ENCODE peak calls at places on chromosomes 3 and 15, in four cellular contexts. V, O, B and G are unnamed samples.

GRCh38 chr3:69086133-69086722 is 1.5 kb downstream of the ARL6IP5 start:
- DNase-seq in B (peak), O (peak), V (no peak), G (peak)

GRCh38 chr3:177968891-177969290 is 567.3 kb upstream of the KCNMB2 start:
- DNase-seq in B (peak), V (no peak), O (no peak), G (no peak)

GRCh38 chr3:99962703-99963102 is 145.0 kb downstream of the CMSS1 start:
- DNase-seq in V (no peak), O (no peak), B (peak), G (no peak)

GRCh38 chr3:51385621-51386091 is 565 bp downstream of the MANF start:
- DNase-seq in O (no peak), B (peak), V (no peak), G (no peak)

GRCh38 chr3:5239602-5240001 is 52.1 kb downstream of the EDEM1 start:
- DNase-seq in V (no peak), O (no peak), B (no peak), G (peak)

GRCh38 chr3:53346922-53347260 is 452 bp downstream of the DCP1A start:
- DNase-seq in B (no peak), V (no peak), O (no peak), G (peak)

GRCh38 chr3:119649764-119650163 is 10.6 kb downstream of the POPDC2 start:
- DNase-seq in V (no peak), O (no peak), B (no peak), G (no peak)

GRCh38 chr3:46923559-46924350 is 46.2 kb downstream of the PTH1R start:
- DNase-seq in V (no peak), O (no peak), B (no peak), G (no peak)

GRCh38 chr15:58019503-58020376 is 45.8 kb downstream of the ALDH1A2 start:
- DNase-seq in B (peak), O (no peak), V (no peak), G (peak)

GRCh38 chr3:112770026-112770626 is 76.5 kb downstream of the CD200R1L start:
- DNase-seq in O (no peak), V (no peak), B (peak), G (peak)

GRCh38 chr3:144820726-144821125 is 849.1 kb downstream of the DIPK2A start:
- DNase-seq in O (no peak), V (no peak), B (no peak), G (no peak)

GRCh38 chr3:100875239-100875638 is 118.0 kb downstream of the ABI3BP start:
- DNase-seq in B (peak), O (no peak), V (no peak), G (peak)